ENCODE peak calls at places on chromosome 16, in six cellular contexts. A is ovary, W is H9, Y is Panc1, I is WTC11, M is OCI-LY7. F is an unnamed sample.

GRCh38 chr16:68234188-68235104 is 1.5 kb downstream of the ESRP2 start:
- DNase-seq in I (peak), M (no peak), A (peak), Y (no peak), W (peak), F (no peak)

GRCh38 chr16:69326172-69326873 is 4.1 kb downstream of the PDF start:
- DNase-seq in I (no peak), Y (no peak), A (no peak), W (no peak), M (no peak), F (peak)

GRCh38 chr16:75801307-75801706 is 75.0 kb upstream of the CPHXL start:
- DNase-seq in M (no peak), A (no peak), I (no peak), Y (no peak), W (no peak), F (no peak)

GRCh38 chr16:56912746-56913703 is 18.9 kb upstream of the HERPUD1 start:
- DNase-seq in M (peak), I (no peak), Y (no peak), A (no peak), W (no peak), F (no peak)

GRCh38 chr16:79874391-79874790 is 273.9 kb upstream of the MAF start:
- DNase-seq in A (no peak), I (no peak), W (no peak), M (no peak), Y (no peak), F (peak)

GRCh38 chr16:80981103-80981502 is 25.6 kb downstream of the CMC2 start:
- DNase-seq in W (no peak), I (no peak), A (no peak), M (no peak), Y (no peak), F (no peak)

GRCh38 chr16:48136547-48137360 is 19.0 kb downstream of the ABCC12 start:
- DNase-seq in I (no peak), A (no peak), M (no peak), W (no peak), Y (no peak), F (no peak)

GRCh38 chr16:67537270-67537635 is 8.6 kb downstream of the RIPOR1 start:
- DNase-seq in I (peak), W (peak), M (no peak), A (peak), Y (no peak), F (no peak)

GRCh38 chr16:4654387-4654901 is 29.8 kb downstream of the MGRN1 start:
- DNase-seq in W (no peak), Y (no peak), I (no peak), M (no peak), A (no peak), F (no peak)

GRCh38 chr16:87487361-87487924 is 5.4 kb downstream of the ZCCHC14 start:
- DNase-seq in W (peak), M (no peak), A (no peak), Y (no peak), I (peak), F (peak)

GRCh38 chr16:2214721-2214970 is at the start of gene PGP:
- DNase-seq in Y (no peak), A (no peak), M (no peak), I (no peak), W (no peak), F (no peak)

GRCh38 chr16:2212362-2213324 is 2.0 kb upstream of the BRICD5 start:
- DNase-seq in W (no peak), Y (no peak), A (no peak), M (no peak), I (no peak), F (no peak)

GRCh38 chr16:2216330-2216729 is 1.7 kb upstream of the PGP start:
- DNase-seq in Y (no peak), I (no peak), A (no peak), M (no peak), W (no peak), F (no peak)

GRCh38 chr16:2211923-2212347 is 1.3 kb upstream of the BRICD5 start:
- DNase-seq in I (no peak), W (no peak), A (no peak), Y (no peak), M (no peak), F (no peak)

DNA sequence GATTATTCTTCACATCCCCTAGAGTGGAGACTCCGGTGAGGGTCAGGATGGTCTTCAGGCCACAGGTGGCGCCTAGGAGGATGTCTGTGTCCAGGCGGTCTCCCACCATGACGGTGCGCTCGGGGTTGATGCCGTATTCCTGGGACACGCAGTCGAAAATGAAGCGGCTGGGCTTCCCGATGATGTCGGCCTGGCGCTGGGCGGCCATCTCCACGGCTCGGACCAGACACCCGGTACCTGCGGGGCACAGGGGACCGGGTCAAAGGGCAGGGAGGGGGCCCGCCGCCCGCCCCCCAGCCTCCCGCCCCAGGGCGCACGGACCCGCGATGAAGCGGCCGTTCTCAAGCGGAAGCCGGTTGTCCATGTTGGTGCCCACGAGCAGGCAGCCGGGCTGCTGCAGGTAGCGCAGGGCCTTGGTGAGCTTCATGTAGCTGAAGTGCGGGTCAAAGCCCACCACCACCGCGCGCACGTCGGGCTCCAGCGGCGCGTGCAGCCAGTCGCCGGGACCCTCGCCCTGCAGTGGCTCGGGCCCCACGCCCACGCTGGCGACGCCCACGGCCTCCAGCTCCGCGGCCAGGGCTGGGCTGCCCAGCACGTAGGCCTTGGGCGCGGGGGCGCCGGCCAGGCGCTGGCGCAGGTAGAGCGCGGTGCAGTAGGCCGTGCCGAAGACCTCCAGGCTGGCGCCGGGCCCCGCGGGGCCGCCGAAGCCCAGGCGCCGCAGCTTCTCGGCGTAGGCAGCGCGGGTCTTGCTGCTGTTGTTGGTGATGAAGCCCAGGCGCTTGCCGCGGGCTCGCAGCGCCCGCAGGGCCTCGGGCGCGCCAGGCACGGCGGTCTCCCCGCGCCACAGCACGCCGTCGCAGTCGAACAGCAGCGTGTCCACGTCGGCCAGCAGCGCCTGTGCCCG is 571 bp downstream of the PGP start:
- DNase-seq in M (peak), W (no peak), I (no peak), A (peak), Y (no peak), F (no peak)
- TF ChIP-seq CTCF in M (no peak), W (peak), I (no peak), A (no peak), Y (no peak), F (no peak)

DNA sequence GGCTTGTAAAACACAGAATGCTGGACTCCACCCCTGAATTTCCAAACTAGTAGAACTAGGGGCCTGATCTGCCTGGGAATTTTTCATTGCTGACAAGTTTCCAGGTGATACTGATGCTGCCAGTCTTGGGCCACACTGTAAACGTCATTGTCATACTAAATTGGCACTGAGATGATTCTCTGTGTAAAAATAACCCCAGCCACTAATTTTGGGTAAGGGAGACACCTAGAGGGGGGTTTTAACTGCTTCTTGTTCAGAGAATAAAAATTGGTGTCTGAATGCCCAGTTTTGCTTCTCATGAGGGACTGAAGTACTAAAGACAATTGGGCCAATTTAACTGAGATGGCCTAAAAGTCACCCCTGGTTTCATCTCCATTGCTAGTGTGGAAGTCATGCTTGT is 5.0 kb upstream of the CDH13 start:
- DNase-seq in W (no peak), M (no peak), A (no peak), Y (no peak), I (no peak), F (no peak)
- TF ChIP-seq CTCF in W (peak), M (peak), A (no peak), Y (no peak), I (no peak), F (peak)

GRCh38 chr16:6684076-6684673 is 648.5 kb upstream of the RBFOX1 start:
- DNase-seq in I (no peak), A (no peak), W (no peak), M (peak), Y (peak), F (peak)
- TF ChIP-seq CTCF in I (no peak), A (no peak), W (peak), M (peak), Y (peak), F (peak)

GRCh38 chr16:89645122-89645521 is 12.4 kb downstream of the CHMP1A start:
- DNase-seq in M (no peak), I (no peak), Y (no peak), A (no peak), W (no peak), F (no peak)
- TF ChIP-seq CTCF in M (no peak), I (no peak), Y (no peak), A (no peak), W (no peak), F (no peak)

GRCh38 chr16:11259288-11259621 is 3.3 kb upstream of the SOCS1 start:
- DNase-seq in Y (no peak), A (no peak), W (no peak), I (no peak), M (no peak), F (no peak)
- TF ChIP-seq CTCF in Y (no peak), A (no peak), W (no peak), I (no peak), M (no peak), F (no peak)

DNA sequence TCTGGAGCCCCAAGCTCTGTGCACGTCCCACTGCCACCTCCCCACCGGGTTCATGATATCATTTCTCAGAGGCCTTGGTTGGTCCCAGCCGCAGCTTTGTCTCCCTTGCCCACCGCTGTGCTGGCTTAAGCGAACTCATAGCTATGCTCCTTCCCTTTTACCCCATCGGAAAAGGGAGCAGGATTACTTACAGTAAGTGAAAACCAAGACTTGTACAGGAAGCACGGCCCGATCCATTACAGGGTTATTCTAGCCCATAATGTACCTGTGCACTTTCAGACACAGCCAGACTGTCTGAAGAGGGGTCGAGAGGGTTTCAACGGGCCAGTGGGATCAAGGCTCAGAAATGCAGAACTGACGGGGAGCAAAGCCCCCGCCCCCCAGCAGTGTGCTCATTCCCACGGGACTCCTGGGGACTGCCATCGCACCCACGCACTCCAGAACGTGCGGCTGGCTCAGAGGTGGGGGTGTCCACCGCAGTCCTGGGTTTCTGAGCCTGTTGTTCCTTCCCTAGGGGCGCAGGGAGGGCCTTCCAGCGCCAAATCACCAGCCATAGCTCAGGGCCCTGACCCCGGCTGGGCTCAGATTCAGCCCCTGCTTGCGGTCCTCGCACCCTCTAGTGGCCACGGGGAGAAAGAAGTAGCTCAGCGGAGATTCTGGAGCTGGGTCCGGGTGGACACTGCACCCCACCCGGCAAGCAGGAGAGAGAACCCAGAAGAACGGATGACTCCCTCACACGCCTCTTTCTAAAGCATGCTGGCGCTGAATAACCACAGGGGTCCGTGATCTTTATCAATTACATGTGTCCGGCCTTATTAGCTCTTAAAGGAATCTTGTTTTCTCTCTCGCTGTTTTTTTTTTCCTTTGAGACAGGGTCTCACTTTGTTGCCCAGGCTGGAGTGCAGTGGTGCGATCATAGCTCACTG is 44.9 kb upstream of the USP7 start:
- DNase-seq in W (peak), Y (peak), I (peak), M (peak), A (peak), F (no peak)
- TF ChIP-seq CTCF in W (peak), Y (peak), I (peak), M (peak), A (peak), F (peak)

DNA sequence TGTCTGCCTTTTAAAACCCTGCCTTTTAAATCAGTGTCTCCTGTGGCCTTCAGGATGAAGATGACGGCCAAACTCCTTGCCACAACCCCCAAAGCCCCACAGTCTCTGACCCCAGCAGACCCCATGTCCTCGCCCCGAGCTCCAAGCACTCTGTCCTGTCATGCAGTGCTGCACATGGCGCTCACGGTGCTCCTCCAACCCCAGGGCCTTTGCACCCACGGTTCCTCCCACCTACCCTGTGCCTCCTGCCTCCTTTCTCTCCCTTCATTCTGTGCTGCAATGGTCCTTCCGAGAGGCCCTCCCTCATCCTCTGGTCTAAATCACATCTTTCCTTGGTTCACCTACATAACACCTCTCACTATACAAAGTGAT is 235.3 kb downstream of the KATNIP start:
- DNase-seq in W (no peak), A (no peak), Y (no peak), I (no peak), M (no peak), F (no peak)
- TF ChIP-seq CTCF in W (no peak), A (no peak), Y (no peak), I (no peak), M (no peak), F (no peak)

GRCh38 chr16:89921699-89922476 is 1.3 kb upstream of the TUBB3 start:
- DNase-seq in M (peak), Y (no peak), A (peak), W (peak), I (peak), F (peak)

GRCh38 chr16:89922477-89922883 is 662 bp upstream of the TUBB3 start:
- DNase-seq in Y (no peak), M (peak), W (peak), A (peak), I (peak), F (peak)

GRCh38 chr16:89923640-89924297 is 627 bp downstream of the TUBB3 start:
- DNase-seq in W (peak), M (no peak), I (peak), A (no peak), Y (no peak), F (no peak)

GRCh38 chr16:89924298-89924924 is 1.3 kb downstream of the TUBB3 start:
- DNase-seq in M (peak), I (peak), A (no peak), W (peak), Y (no peak), F (no peak)

GRCh38 chr16:89922884-89923639 is at the start of gene TUBB3:
- DNase-seq in W (peak), M (peak), Y (no peak), I (peak), A (peak), F (no peak)
- TF ChIP-seq CTCF in W (no peak), M (peak), Y (no peak), I (no peak), A (no peak), F (peak)

GRCh38 chr16:47016700-47017133 is 43.2 kb upstream of the DNAJA2 start:
- DNase-seq in I (no peak), M (no peak), Y (no peak), W (no peak), A (no peak), F (no peak)

GRCh38 chr16:47018223-47018891 is 44.9 kb upstream of the DNAJA2 start:
- DNase-seq in I (peak), A (no peak), M (peak), Y (peak), W (peak), F (peak)

GRCh38 chr16:47017636-47018035 is 44.2 kb upstream of the DNAJA2 start:
- DNase-seq in M (no peak), A (no peak), Y (no peak), W (peak), I (no peak), F (no peak)

GRCh38 chr16:47013910-47014309 is 40.4 kb upstream of the DNAJA2 start:
- DNase-seq in M (no peak), A (no peak), W (peak), I (no peak), Y (no peak), F (no peak)

DNA sequence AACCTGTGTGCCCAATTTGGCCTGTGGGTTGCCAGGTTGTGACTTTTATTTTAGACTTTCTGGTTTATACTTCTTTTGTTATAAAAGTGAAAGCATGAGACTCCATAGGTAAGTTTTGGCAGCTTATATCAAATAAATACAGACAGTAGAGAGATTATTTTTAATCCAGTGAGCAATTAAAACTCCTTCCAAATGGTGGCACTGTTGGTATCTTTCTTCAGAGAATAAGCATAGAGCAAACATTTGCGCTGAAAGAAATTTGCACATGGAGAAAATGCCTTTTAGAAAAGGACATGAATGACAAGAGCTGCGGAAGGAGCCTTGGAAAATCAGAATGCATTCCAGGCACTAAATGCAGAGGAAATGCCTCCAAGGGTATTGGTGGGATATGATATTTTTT is 46.1 kb upstream of the DNAJA2 start:
- DNase-seq in A (no peak), W (no peak), M (no peak), Y (no peak), I (no peak), F (no peak)
- TF ChIP-seq CTCF in A (no peak), W (no peak), M (peak), Y (no peak), I (no peak), F (peak)